ENCODE peak calls at places on chromosomes 7 and 10, in seven cellular contexts. F, D, R, U, W, L and O are unnamed samples.

GRCh38 chr7:47382200-47382599 is 199.7 kb downstream of the TNS3 start:
- DNase-seq in F (no peak), D (no peak), R (no peak), U (peak), W (no peak), L (no peak), O (no peak)

GRCh38 chr7:16900212-16900768 is 18.5 kb upstream of the AGR3 start:
- DNase-seq in F (no peak), D (no peak), R (no peak), U (no peak), W (no peak), L (no peak), O (no peak)

GRCh38 chr7:137953043-137953691 is 48.7 kb downstream of the CREB3L2 start:
- DNase-seq in F (no peak), D (peak), R (no peak), U (no peak), W (no peak), L (no peak), O (no peak)

GRCh38 chr10:118725784-118726507 is 28.8 kb downstream of the CACUL1 start:
- DNase-seq in F (no peak), D (peak), R (no peak), U (no peak), W (no peak), L (no peak), O (no peak)

GRCh38 chr10:6218692-6219493 is 16.2 kb downstream of the PFKFB3 start:
- DNase-seq in F (no peak), D (no peak), R (no peak), U (no peak), W (no peak), L (no peak), O (no peak)

GRCh38 chr7:77989981-77990566 is 191.5 kb downstream of the PHTF2 start:
- DNase-seq in F (peak), D (no peak), R (no peak), U (peak), W (no peak), L (no peak), O (peak)

GRCh38 chr10:77004917-77005564 is 632.6 kb downstream of the KCNMA1 start:
- DNase-seq in F (peak), D (peak), R (peak), U (no peak), W (no peak), L (peak), O (no peak)

GRCh38 chr10:21195149-21195731 is 298.1 kb upstream of the NEBL start:
- DNase-seq in F (no peak), D (no peak), R (no peak), U (peak), W (no peak), L (no peak), O (no peak)

GRCh38 chr10:62454696-62455451 is 80.7 kb downstream of the ZNF365 start:
- DNase-seq in F (no peak), D (no peak), R (no peak), U (no peak), W (no peak), L (no peak), O (no peak)

GRCh38 chr7:129394101-129394500 is 40.1 kb upstream of the STRIP2 start:
- DNase-seq in F (no peak), D (no peak), R (no peak), U (no peak), W (no peak), L (no peak), O (no peak)

GRCh38 chr10:58578366-58578765 is 65.7 kb downstream of the BICC1 start:
- DNase-seq in F (no peak), D (no peak), R (no peak), U (no peak), W (no peak), L (no peak), O (no peak)

GRCh38 chr7:106124176-106124575 is 12.1 kb upstream of the SYPL1 start:
- DNase-seq in F (no peak), D (no peak), R (no peak), U (no peak), W (no peak), L (no peak), O (no peak)

GRCh38 chr10:64977912-64978311 is 1456.7 kb downstream of the REEP3 start:
- DNase-seq in F (no peak), D (no peak), R (no peak), U (no peak), W (no peak), L (no peak), O (no peak)
- TF ChIP-seq CTCF in F (no peak), D (no peak), R (no peak), U (no peak), W (peak), L (no peak), O (no peak)

GRCh38 chr7:98872328-98872924 is 2.6 kb upstream of the TMEM130 start:
- DNase-seq in F (no peak), D (no peak), R (no peak), U (no peak), W (peak), L (no peak), O (no peak)
- TF ChIP-seq CTCF in F (peak), D (peak), R (peak), U (peak), W (peak), L (peak), O (peak)

DNA sequence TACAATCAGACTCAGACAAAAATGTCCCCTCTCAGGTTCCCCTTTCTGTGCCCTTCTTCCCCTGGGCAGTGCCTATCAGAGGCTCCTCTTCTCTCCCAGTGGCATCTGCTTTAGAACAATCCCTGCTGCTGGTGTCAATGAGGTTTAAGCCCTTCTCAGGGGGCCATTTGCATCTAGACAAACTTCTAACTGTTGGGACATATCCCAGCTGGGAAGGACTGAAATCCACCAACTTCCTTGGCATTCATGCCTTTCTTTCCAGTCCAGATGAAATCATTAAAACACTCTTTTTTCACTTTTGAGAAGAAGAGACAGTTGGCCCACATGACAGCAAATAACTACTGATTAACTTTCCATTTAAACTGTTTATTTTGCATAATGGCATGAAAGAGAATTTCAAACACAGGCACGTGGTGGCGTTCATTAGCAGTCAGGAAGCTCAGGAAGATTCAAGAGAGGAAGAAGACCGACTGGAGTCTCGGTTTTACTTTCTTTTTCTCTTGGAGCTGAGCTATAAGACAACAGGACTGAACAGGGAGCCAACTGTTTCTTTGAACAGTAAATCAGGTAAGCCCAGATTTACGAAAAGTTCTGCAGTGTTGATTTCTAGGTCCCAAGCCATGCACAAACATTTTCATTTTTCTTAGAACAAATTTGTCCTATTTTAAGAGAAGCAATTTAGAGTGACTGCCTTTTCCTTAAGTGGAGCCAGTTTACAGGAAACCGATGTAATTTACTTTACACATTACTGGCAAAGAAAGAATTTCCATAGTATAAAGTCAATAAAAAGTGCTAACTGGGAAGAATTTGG is at the start of gene GIMAP2:
- DNase-seq in F (no peak), D (no peak), R (peak), U (no peak), W (no peak), L (no peak), O (no peak)
- TF ChIP-seq CTCF in F (no peak), D (no peak), R (no peak), U (no peak), W (no peak), L (no peak), O (no peak)

DNA sequence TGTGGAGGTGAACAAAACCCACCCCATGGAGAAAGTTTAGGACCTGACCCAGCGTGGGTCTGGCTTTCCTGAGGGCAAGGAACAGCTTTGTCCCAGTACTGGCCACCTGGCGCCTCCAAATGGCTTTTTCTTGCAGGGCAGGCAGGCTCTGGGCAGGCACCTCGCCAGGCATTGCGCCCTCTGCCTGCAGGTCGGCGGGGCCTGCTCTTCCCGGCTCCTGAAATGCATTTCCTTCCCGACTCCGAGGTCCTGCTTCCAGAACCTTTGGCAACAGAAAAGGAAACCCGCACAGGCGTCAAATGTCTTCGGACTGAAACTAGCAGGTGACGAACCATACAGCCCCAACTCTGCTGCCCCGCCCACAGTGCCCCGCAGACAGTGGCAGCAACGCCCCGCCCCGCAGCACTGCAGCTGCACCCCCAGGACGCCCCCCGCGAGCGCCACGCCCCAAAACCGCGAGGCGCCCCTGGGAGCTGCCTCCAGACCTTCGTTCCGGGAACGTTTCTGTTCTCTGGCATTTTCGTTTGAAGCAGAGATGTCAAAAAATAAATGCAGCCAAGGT is 65.5 kb downstream of the C10orf143 start:
- DNase-seq in F (peak), D (no peak), R (no peak), U (no peak), W (peak), L (no peak), O (no peak)
- TF ChIP-seq CTCF in F (peak), D (no peak), R (no peak), U (no peak), W (no peak), L (no peak), O (no peak)

GRCh38 chr7:135150072-135150782 is 2.4 kb downstream of the TMEM140 start:
- DNase-seq in F (no peak), D (no peak), R (no peak), U (no peak), W (no peak), L (no peak), O (no peak)

GRCh38 chr7:135151162-135151932 is 3.5 kb downstream of the TMEM140 start:
- DNase-seq in F (no peak), D (no peak), R (no peak), U (no peak), W (no peak), L (no peak), O (no peak)

GRCh38 chr7:135143874-135144668 is 3.8 kb upstream of the TMEM140 start:
- DNase-seq in F (no peak), D (no peak), R (no peak), U (no peak), W (no peak), L (no peak), O (no peak)

GRCh38 chr7:135147341-135147898 is 452 bp upstream of the TMEM140 start:
- DNase-seq in F (no peak), D (no peak), R (peak), U (no peak), W (no peak), L (no peak), O (no peak)

GRCh38 chr7:135147899-135148721 is at the start of gene TMEM140:
- DNase-seq in F (no peak), D (no peak), R (peak), U (peak), W (no peak), L (no peak), O (no peak)
- TF ChIP-seq CTCF in F (no peak), D (no peak), R (no peak), U (no peak), W (no peak), L (no peak), O (no peak)